ENCODE peak calls at places on chromosome 15, in ten cellular contexts. One of them, this sample, is unnamed.

GRCh38 chr15:67109141-67110034 is 44.0 kb downstream of the SMAD3 start:
- DNase-seq in H1: no peak
- DNase-seq in caudate nucleus: no peak
- DNase-seq in ovary: peak
- DNase-seq in A549: peak
- DNase-seq in aorta: peak
- DNase-seq in body of pancreas: peak
- DNase-seq in heart right ventricle: peak
- DNase-seq in Peyer's patch: peak
- DNase-seq in RWPE1: no peak
- DNase-seq in this sample: no peak

GRCh38 chr15:67833504-67834248 is 6.2 kb downstream of the RNU6-1 start:
- DNase-seq in H1: no peak
- DNase-seq in caudate nucleus: no peak
- DNase-seq in ovary: no peak
- DNase-seq in A549: peak
- DNase-seq in aorta: no peak
- DNase-seq in body of pancreas: peak
- DNase-seq in heart right ventricle: no peak
- DNase-seq in Peyer's patch: peak
- DNase-seq in RWPE1: peak
- DNase-seq in this sample: peak

GRCh38 chr15:60362318-60363023 is 35.3 kb downstream of the ANXA2 start:
- DNase-seq in H1: no peak
- DNase-seq in caudate nucleus: no peak
- DNase-seq in ovary: no peak
- DNase-seq in A549: peak
- DNase-seq in aorta: no peak
- DNase-seq in body of pancreas: no peak
- DNase-seq in heart right ventricle: no peak
- DNase-seq in Peyer's patch: no peak
- DNase-seq in RWPE1: peak
- DNase-seq in this sample: peak

GRCh38 chr15:65394936-65395335 is 17.1 kb upstream of the IGDCC3 start:
- DNase-seq in H1: no peak
- DNase-seq in caudate nucleus: no peak
- DNase-seq in ovary: no peak
- DNase-seq in A549: no peak
- DNase-seq in aorta: peak
- DNase-seq in body of pancreas: no peak
- DNase-seq in heart right ventricle: no peak
- DNase-seq in Peyer's patch: no peak
- DNase-seq in RWPE1: no peak
- DNase-seq in this sample: no peak

GRCh38 chr15:72782993-72783562 is 480 bp downstream of the ADPGK start:
- DNase-seq in H1: no peak
- DNase-seq in caudate nucleus: no peak
- DNase-seq in ovary: peak
- DNase-seq in A549: no peak
- DNase-seq in aorta: peak
- DNase-seq in body of pancreas: peak
- DNase-seq in heart right ventricle: no peak
- DNase-seq in Peyer's patch: peak
- DNase-seq in RWPE1: peak
- DNase-seq in this sample: no peak

GRCh38 chr15:90306560-90306959 is 41.1 kb downstream of the NGRN start:
- DNase-seq in H1: no peak
- DNase-seq in caudate nucleus: peak
- DNase-seq in ovary: no peak
- DNase-seq in A549: no peak
- DNase-seq in aorta: no peak
- DNase-seq in body of pancreas: no peak
- DNase-seq in heart right ventricle: no peak
- DNase-seq in Peyer's patch: no peak
- DNase-seq in RWPE1: no peak
- DNase-seq in this sample: no peak

GRCh38 chr15:75369897-75370581 is 1.6 kb upstream of the MAN2C1 start:
- DNase-seq in H1: no peak
- DNase-seq in caudate nucleus: no peak
- DNase-seq in ovary: no peak
- DNase-seq in A549: no peak
- DNase-seq in aorta: no peak
- DNase-seq in body of pancreas: no peak
- DNase-seq in heart right ventricle: no peak
- DNase-seq in Peyer's patch: no peak
- DNase-seq in RWPE1: no peak
- DNase-seq in this sample: no peak

GRCh38 chr15:82298520-82298919 is 35.9 kb downstream of the SAXO2 start:
- DNase-seq in H1: no peak
- DNase-seq in caudate nucleus: peak
- DNase-seq in ovary: no peak
- DNase-seq in A549: no peak
- DNase-seq in aorta: no peak
- DNase-seq in body of pancreas: no peak
- DNase-seq in heart right ventricle: no peak
- DNase-seq in Peyer's patch: peak
- DNase-seq in RWPE1: no peak
- DNase-seq in this sample: peak

GRCh38 chr15:50224606-50225005 is 40.9 kb downstream of the HDC start:
- DNase-seq in H1: no peak
- DNase-seq in caudate nucleus: no peak
- DNase-seq in ovary: no peak
- DNase-seq in A549: no peak
- DNase-seq in aorta: no peak
- DNase-seq in body of pancreas: no peak
- DNase-seq in heart right ventricle: no peak
- DNase-seq in Peyer's patch: no peak
- DNase-seq in RWPE1: no peak
- DNase-seq in this sample: peak

DNA sequence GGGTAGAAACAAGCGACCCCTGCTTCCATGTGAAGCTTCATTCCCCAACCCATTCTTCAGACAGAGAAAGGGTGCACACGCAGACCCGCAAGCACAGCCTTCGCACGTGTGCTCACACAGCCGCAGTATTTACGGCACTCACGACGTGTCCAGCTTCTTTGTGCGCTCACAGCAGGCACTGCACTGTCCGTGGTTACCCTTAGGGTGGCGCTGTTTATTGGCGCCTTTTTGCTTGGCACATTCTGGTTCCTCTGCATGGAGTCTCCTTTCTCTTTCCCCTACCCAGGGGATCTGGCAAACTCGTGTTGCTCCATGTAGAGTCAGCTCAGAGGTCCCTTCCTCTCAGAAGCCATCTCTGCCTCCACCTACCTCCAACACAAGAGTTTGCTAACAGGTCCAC is 115.1 kb downstream of the SLCO3A1 start:
- DNase-seq in H1: no peak
- DNase-seq in caudate nucleus: no peak
- DNase-seq in ovary: no peak
- DNase-seq in A549: no peak
- DNase-seq in aorta: no peak
- DNase-seq in body of pancreas: no peak
- DNase-seq in heart right ventricle: no peak
- DNase-seq in Peyer's patch: no peak
- DNase-seq in RWPE1: no peak
- DNase-seq in this sample: no peak
- H3K27ac ChIP-seq in H1: no peak
- H3K27ac ChIP-seq in caudate nucleus: peak
- H3K27ac ChIP-seq in ovary: no peak
- H3K27ac ChIP-seq in A549: no peak
- H3K27ac ChIP-seq in aorta: no peak
- H3K27ac ChIP-seq in body of pancreas: no peak
- H3K27ac ChIP-seq in heart right ventricle: no peak
- H3K27ac ChIP-seq in Peyer's patch: no peak
- H3K27ac ChIP-seq in RWPE1: peak
- H3K27ac ChIP-seq in this sample: no peak

GRCh38 chr15:69222002-69222474 is 61.6 kb downstream of the GLCE start:
- DNase-seq in H1: no peak
- DNase-seq in caudate nucleus: no peak
- DNase-seq in ovary: no peak
- DNase-seq in A549: no peak
- DNase-seq in aorta: peak
- DNase-seq in body of pancreas: no peak
- DNase-seq in heart right ventricle: no peak
- DNase-seq in Peyer's patch: no peak
- DNase-seq in RWPE1: no peak
- DNase-seq in this sample: no peak
- H3K27ac ChIP-seq in H1: no peak
- H3K27ac ChIP-seq in caudate nucleus: no peak
- H3K27ac ChIP-seq in ovary: no peak
- H3K27ac ChIP-seq in A549: no peak
- H3K27ac ChIP-seq in aorta: no peak
- H3K27ac ChIP-seq in body of pancreas: no peak
- H3K27ac ChIP-seq in heart right ventricle: no peak
- H3K27ac ChIP-seq in Peyer's patch: no peak
- H3K27ac ChIP-seq in RWPE1: no peak
- H3K27ac ChIP-seq in this sample: no peak

GRCh38 chr15:40234783-40235182 is 4.1 kb upstream of the PAK6 start:
- DNase-seq in H1: no peak
- DNase-seq in caudate nucleus: no peak
- DNase-seq in ovary: no peak
- DNase-seq in A549: no peak
- DNase-seq in aorta: no peak
- DNase-seq in body of pancreas: no peak
- DNase-seq in heart right ventricle: no peak
- DNase-seq in Peyer's patch: no peak
- DNase-seq in RWPE1: peak
- DNase-seq in this sample: no peak
- H3K27ac ChIP-seq in H1: no peak
- H3K27ac ChIP-seq in caudate nucleus: peak
- H3K27ac ChIP-seq in ovary: no peak
- H3K27ac ChIP-seq in A549: no peak
- H3K27ac ChIP-seq in aorta: no peak
- H3K27ac ChIP-seq in body of pancreas: no peak
- H3K27ac ChIP-seq in heart right ventricle: peak
- H3K27ac ChIP-seq in Peyer's patch: no peak
- H3K27ac ChIP-seq in RWPE1: peak
- H3K27ac ChIP-seq in this sample: no peak

GRCh38 chr15:79702621-79703020 is 194.2 kb downstream of the MTHFS start:
- DNase-seq in H1: no peak
- DNase-seq in caudate nucleus: no peak
- DNase-seq in ovary: no peak
- DNase-seq in A549: no peak
- DNase-seq in aorta: no peak
- DNase-seq in body of pancreas: no peak
- DNase-seq in heart right ventricle: no peak
- DNase-seq in Peyer's patch: no peak
- DNase-seq in RWPE1: no peak
- DNase-seq in this sample: no peak
- H3K27ac ChIP-seq in H1: no peak
- H3K27ac ChIP-seq in caudate nucleus: no peak
- H3K27ac ChIP-seq in ovary: no peak
- H3K27ac ChIP-seq in A549: no peak
- H3K27ac ChIP-seq in aorta: no peak
- H3K27ac ChIP-seq in body of pancreas: no peak
- H3K27ac ChIP-seq in heart right ventricle: no peak
- H3K27ac ChIP-seq in Peyer's patch: no peak
- H3K27ac ChIP-seq in RWPE1: no peak
- H3K27ac ChIP-seq in this sample: no peak

GRCh38 chr15:70833897-70834765 is 19.8 kb downstream of the LARP6 start:
- DNase-seq in H1: no peak
- DNase-seq in caudate nucleus: no peak
- DNase-seq in ovary: no peak
- DNase-seq in A549: peak
- DNase-seq in aorta: no peak
- DNase-seq in body of pancreas: no peak
- DNase-seq in heart right ventricle: no peak
- DNase-seq in Peyer's patch: no peak
- DNase-seq in RWPE1: peak
- DNase-seq in this sample: no peak
- H3K27ac ChIP-seq in H1: peak
- H3K27ac ChIP-seq in caudate nucleus: no peak
- H3K27ac ChIP-seq in ovary: peak
- H3K27ac ChIP-seq in A549: peak
- H3K27ac ChIP-seq in aorta: peak
- H3K27ac ChIP-seq in body of pancreas: peak
- H3K27ac ChIP-seq in heart right ventricle: no peak
- H3K27ac ChIP-seq in Peyer's patch: no peak
- H3K27ac ChIP-seq in RWPE1: peak
- H3K27ac ChIP-seq in this sample: no peak

GRCh38 chr15:37016287-37016686 is 84.1 kb downstream of the MEIS2 start:
- DNase-seq in H1: no peak
- DNase-seq in caudate nucleus: no peak
- DNase-seq in ovary: peak
- DNase-seq in A549: no peak
- DNase-seq in aorta: no peak
- DNase-seq in body of pancreas: peak
- DNase-seq in heart right ventricle: no peak
- DNase-seq in Peyer's patch: no peak
- DNase-seq in RWPE1: no peak
- DNase-seq in this sample: peak
- H3K27ac ChIP-seq in H1: no peak
- H3K27ac ChIP-seq in caudate nucleus: peak
- H3K27ac ChIP-seq in ovary: peak
- H3K27ac ChIP-seq in A549: no peak
- H3K27ac ChIP-seq in aorta: peak
- H3K27ac ChIP-seq in body of pancreas: peak
- H3K27ac ChIP-seq in heart right ventricle: peak
- H3K27ac ChIP-seq in Peyer's patch: peak
- H3K27ac ChIP-seq in RWPE1: no peak
- H3K27ac ChIP-seq in this sample: peak

GRCh38 chr15:53059273-53060043 is 269.3 kb upstream of the ONECUT1 start:
- DNase-seq in H1: no peak
- DNase-seq in caudate nucleus: no peak
- DNase-seq in ovary: no peak
- DNase-seq in A549: no peak
- DNase-seq in aorta: no peak
- DNase-seq in body of pancreas: no peak
- DNase-seq in heart right ventricle: no peak
- DNase-seq in Peyer's patch: no peak
- DNase-seq in RWPE1: no peak
- DNase-seq in this sample: no peak
- H3K27ac ChIP-seq in H1: no peak
- H3K27ac ChIP-seq in caudate nucleus: no peak
- H3K27ac ChIP-seq in ovary: no peak
- H3K27ac ChIP-seq in A549: no peak
- H3K27ac ChIP-seq in aorta: no peak
- H3K27ac ChIP-seq in body of pancreas: no peak
- H3K27ac ChIP-seq in heart right ventricle: no peak
- H3K27ac ChIP-seq in Peyer's patch: no peak
- H3K27ac ChIP-seq in RWPE1: no peak
- H3K27ac ChIP-seq in this sample: no peak

DNA sequence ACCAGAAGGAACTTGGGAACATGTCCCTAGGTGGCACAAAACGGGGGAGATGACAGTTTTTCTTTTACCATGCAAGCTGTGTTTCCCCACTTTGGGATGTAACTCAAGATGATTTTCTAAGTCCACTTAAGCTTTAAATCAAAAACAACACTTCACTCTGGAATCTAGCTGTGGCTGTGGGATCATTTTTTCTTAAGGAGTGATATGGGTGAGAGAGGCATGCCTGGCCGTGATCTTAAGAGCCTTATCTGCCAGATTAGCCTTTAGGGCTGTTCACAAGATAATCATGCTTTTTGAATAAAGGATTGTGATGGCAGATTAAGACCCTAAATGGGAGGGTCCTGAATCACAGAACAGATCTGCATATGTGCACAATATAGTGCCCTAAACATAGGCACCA is 384.8 kb upstream of the SEMA6D start:
- DNase-seq in H1: no peak
- DNase-seq in caudate nucleus: no peak
- DNase-seq in ovary: no peak
- DNase-seq in A549: no peak
- DNase-seq in aorta: no peak
- DNase-seq in body of pancreas: no peak
- DNase-seq in heart right ventricle: no peak
- DNase-seq in Peyer's patch: no peak
- DNase-seq in RWPE1: no peak
- DNase-seq in this sample: no peak
- H3K27ac ChIP-seq in H1: no peak
- H3K27ac ChIP-seq in caudate nucleus: no peak
- H3K27ac ChIP-seq in ovary: peak
- H3K27ac ChIP-seq in A549: no peak
- H3K27ac ChIP-seq in aorta: no peak
- H3K27ac ChIP-seq in body of pancreas: no peak
- H3K27ac ChIP-seq in heart right ventricle: no peak
- H3K27ac ChIP-seq in Peyer's patch: no peak
- H3K27ac ChIP-seq in RWPE1: no peak
- H3K27ac ChIP-seq in this sample: peak

This sample was measured in cardiac muscle cell.